ENCODE peak calls at places on chromosomes 11 and 22, in five cellular contexts. M is stomach, F is natural killer cell, R is transverse colon, H is GM20000. G is an unnamed sample.

GRCh38 chr11:117328414-117329010 is 858 bp downstream of the CEP164 start:
- DNase-seq in M (peak), F (no peak), R (peak), H (no peak), G (peak)

GRCh38 chr11:59802639-59803176 is 7.9 kb downstream of the MRPL16 start:
- DNase-seq in M (no peak), F (no peak), R (no peak), H (peak), G (peak)

GRCh38 chr11:45233121-45233803 is 52.9 kb downstream of the SYT13 start:
- DNase-seq in M (peak), F (peak), R (peak), H (peak), G (peak)

GRCh38 chr11:7197469-7197868 is 54.2 kb upstream of the SYT9 start:
- DNase-seq in M (no peak), F (no peak), R (no peak), H (no peak), G (no peak)

GRCh38 chr22:39839917-39840510 is 53.5 kb downstream of the ENTHD1 start:
- DNase-seq in M (no peak), F (no peak), R (no peak), H (peak), G (peak)

GRCh38 chr11:67267188-67268035 is 1.1 kb downstream of the GRK2 start:
- DNase-seq in M (peak), F (peak), R (peak), H (no peak), G (no peak)

GRCh38 chr11:78213526-78214330 is 25.0 kb downstream of the USP35 start:
- DNase-seq in M (no peak), F (no peak), R (no peak), H (no peak), G (no peak)

GRCh38 chr11:63262562-63262961 is 19.2 kb upstream of the SLC22A25 start:
- DNase-seq in M (no peak), F (no peak), R (no peak), H (no peak), G (no peak)

GRCh38 chr22:36184433-36185035 is 17.1 kb downstream of the APOL4 start:
- DNase-seq in M (no peak), F (no peak), R (no peak), H (no peak), G (no peak)

GRCh38 chr11:125364085-125364822 is 131.8 kb downstream of the FEZ1 start:
- DNase-seq in M (no peak), F (no peak), R (no peak), H (no peak), G (no peak)

GRCh38 chr11:90171359-90171758 is 36.9 kb downstream of the NAALAD2 start:
- DNase-seq in M (no peak), F (no peak), R (no peak), H (no peak), G (no peak)

GRCh38 chr22:21446827-21447690 is 20.1 kb upstream of the TMEM191C start:
- DNase-seq in M (peak), F (no peak), R (no peak), H (no peak), G (no peak)

GRCh38 chr22:49752598-49753091 is 75.0 kb downstream of the BRD1 start:
- DNase-seq in M (no peak), F (no peak), R (no peak), H (no peak), G (no peak)

GRCh38 chr11:12454782-12455181 is 77.4 kb downstream of the PARVA start:
- DNase-seq in M (no peak), F (no peak), R (no peak), H (no peak), G (no peak)

GRCh38 chr22:26642465-26643367 is 14.7 kb upstream of the MIAT start:
- DNase-seq in M (peak), F (peak), R (peak), H (peak), G (peak)

GRCh38 chr11:64656797-64657196 is 65.8 kb downstream of the SLC22A12 start:
- DNase-seq in M (no peak), F (no peak), R (no peak), H (no peak), G (no peak)

GRCh38 chr11:47715082-47715669 is at the start of gene AGBL2:
- DNase-seq in M (peak), F (peak), R (peak), H (peak), G (peak)

GRCh38 chr11:46386005-46386331 is 4.5 kb downstream of the MDK start:
- DNase-seq in M (no peak), F (no peak), R (no peak), H (no peak), G (no peak)

GRCh38 chr11:46387456-46387855 is 4.1 kb downstream of the CHRM4 start:
- DNase-seq in M (no peak), F (no peak), R (no peak), H (no peak), G (no peak)

GRCh38 chr11:46385169-46386004 is 3.9 kb downstream of the MDK start:
- DNase-seq in M (no peak), F (no peak), R (no peak), H (no peak), G (no peak)

GRCh38 chr11:46387919-46388618 is 3.5 kb downstream of the CHRM4 start:
- DNase-seq in M (no peak), F (no peak), R (no peak), H (no peak), G (no peak)

GRCh38 chr11:46386674-46387073 is 4.9 kb downstream of the CHRM4 start:
- DNase-seq in M (no peak), F (no peak), R (no peak), H (no peak), G (no peak)
- TF ChIP-seq CTCF in M (no peak), F (no peak), R (no peak), H (no peak), G (no peak)

GRCh38 chr11:127017482-127017881 is 16.9 kb upstream of the KIRREL3 start:
- DNase-seq in M (no peak), F (no peak), R (no peak), H (no peak), G (no peak)
- TF ChIP-seq CTCF in M (no peak), F (no peak), R (no peak), H (no peak), G (no peak)

GRCh38 chr11:58788355-58789023 is 56.0 kb downstream of the GLYATL2 start:
- DNase-seq in M (peak), F (no peak), R (peak), H (peak), G (peak)
- TF ChIP-seq CTCF in M (peak), F (peak), R (peak), H (peak), G (peak)

DNA sequence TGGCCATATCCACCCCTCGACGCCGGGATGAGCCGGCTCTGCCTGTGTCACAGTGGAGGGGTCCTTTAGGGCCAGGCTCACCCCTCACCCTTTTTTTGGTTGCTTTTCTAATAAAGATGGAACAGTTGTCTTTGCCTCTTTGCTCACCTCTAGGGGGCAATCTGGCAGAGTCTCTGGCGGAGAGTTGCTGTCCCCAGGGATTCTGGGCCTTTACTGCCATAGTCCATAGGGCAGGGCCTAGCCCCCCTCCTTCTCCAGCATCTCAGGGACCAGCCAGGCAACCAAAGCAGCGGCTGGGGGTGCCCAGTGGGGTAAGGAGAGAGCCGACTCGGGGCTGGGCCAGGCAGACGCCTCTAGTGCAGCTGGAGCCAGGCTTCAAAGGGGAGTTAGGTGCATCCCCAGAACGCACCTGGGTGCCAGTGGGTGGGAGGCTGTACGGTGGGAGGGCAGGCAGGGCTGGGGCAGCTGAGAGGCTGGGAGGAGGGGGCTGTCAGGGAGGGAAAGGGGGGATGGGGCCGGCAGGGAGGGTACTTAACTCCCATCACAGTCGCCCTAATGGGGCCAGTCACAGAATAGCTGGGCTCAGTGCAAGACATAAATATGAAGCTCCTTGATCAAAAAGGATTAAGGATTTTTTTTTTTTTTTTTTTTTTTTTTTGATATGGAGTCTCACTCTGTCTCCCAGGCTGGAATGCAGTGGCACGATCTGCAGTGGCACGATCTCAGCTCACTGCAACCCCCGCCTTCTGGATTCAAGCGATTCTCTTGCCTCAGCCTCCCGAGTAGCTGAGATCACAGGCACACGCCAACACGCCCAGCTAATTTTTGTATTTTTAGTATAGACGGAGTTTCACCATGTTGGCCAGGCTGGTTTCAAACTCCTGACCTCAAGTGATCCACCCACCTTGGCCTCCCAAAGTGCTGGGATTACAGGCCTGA is 2.5 kb upstream of the SUSD2 start:
- DNase-seq in M (no peak), F (no peak), R (no peak), H (no peak), G (no peak)
- TF ChIP-seq CTCF in M (no peak), F (no peak), R (peak), H (peak), G (peak)